ENCODE peak calls at places on chromosomes 2 and 18, in four cellular contexts. X is HepG2, E is GM12878, I is K562. K is an unnamed sample.

GRCh38 chr2:220503446-220503845 is 876.0 kb downstream of the SLC4A3 start:
- DNase-seq in X (no peak), E (no peak), I (no peak), K (no peak)

GRCh38 chr2:127641133-127641532 is 4.8 kb upstream of the GPR17 start:
- DNase-seq in I (no peak), X (no peak), E (no peak), K (no peak)

GRCh38 chr2:95043300-95043786 is 17.8 kb downstream of the MAL start:
- DNase-seq in E (peak), I (no peak), X (no peak), K (no peak)

GRCh38 chr2:42923632-42924425 is 131.4 kb upstream of the HAAO start:
- DNase-seq in X (no peak), E (no peak), I (no peak), K (no peak)

GRCh38 chr2:14501061-14501460 is 131.5 kb upstream of the LRATD1 start:
- DNase-seq in I (no peak), E (no peak), X (no peak), K (no peak)

GRCh38 chr2:26605969-26606846 is 35.0 kb downstream of the CIB4 start:
- DNase-seq in X (no peak), I (no peak), E (no peak), K (peak)

GRCh38 chr2:239195318-239195871 is 205.4 kb downstream of the HDAC4 start:
- DNase-seq in E (no peak), I (no peak), X (no peak), K (no peak)

GRCh38 chr2:234666911-234667310 is 170.0 kb upstream of the ARL4C start:
- DNase-seq in X (no peak), E (no peak), I (no peak), K (no peak)

GRCh38 chr2:95260028-95261023 is 13.9 kb upstream of the PROM2 start:
- DNase-seq in I (no peak), X (no peak), E (no peak), K (peak)

GRCh38 chr18:60096428-60096827 is 196.6 kb downstream of the PMAIP1 start:
- DNase-seq in X (no peak), E (no peak), I (no peak), K (no peak)

GRCh38 chr2:183269956-183270355 is 145.7 kb downstream of the NUP35 start:
- DNase-seq in I (no peak), X (no peak), E (no peak), K (no peak)

GRCh38 chr18:25560369-25560768 is 208.4 kb upstream of the ZNF521 start:
- DNase-seq in X (no peak), I (no peak), E (no peak), K (no peak)

GRCh38 chr2:130769343-130769907 is 14.1 kb downstream of the AMER3 start:
- DNase-seq in E (no peak), I (no peak), X (no peak), K (no peak)

GRCh38 chr2:127953849-127954248 is 68.1 kb upstream of the AMMECR1L start:
- DNase-seq in X (no peak), E (no peak), I (no peak), K (no peak)

GRCh38 chr2:142188562-142188961 is 57.7 kb upstream of the LRP1B start:
- DNase-seq in X (no peak), I (no peak), E (no peak), K (no peak)

GRCh38 chr2:241653210-241653750 is 15.8 kb downstream of the ATG4B start:
- DNase-seq in I (no peak), X (peak), E (no peak), K (no peak)

GRCh38 chr2:176407711-176408110 is 138.5 kb downstream of the MTX2 start:
- DNase-seq in E (no peak), X (no peak), I (no peak), K (no peak)

GRCh38 chr2:215425021-215425782 is 10.7 kb downstream of the FN1 start:
- DNase-seq in E (no peak), X (no peak), I (no peak), K (no peak)

GRCh38 chr2:47058061-47058931 is 96.8 kb downstream of the STPG4 start:
- DNase-seq in I (no peak), X (no peak), E (no peak), K (no peak)

GRCh38 chr18:24054130-24054529 is 39.6 kb downstream of the TTC39C start:
- DNase-seq in X (no peak), I (no peak), E (no peak), K (no peak)

GRCh38 chr2:149129433-149129832 is 90.9 kb downstream of the LYPD6B start:
- DNase-seq in X (no peak), E (no peak), I (no peak), K (no peak)

GRCh38 chr2:68152651-68153347 is 4.9 kb upstream of the PNO1 start:
- DNase-seq in E (no peak), I (no peak), X (no peak), K (no peak)

GRCh38 chr18:48786621-48787522 is 163.9 kb downstream of the SMAD7 start:
- DNase-seq in E (no peak), X (no peak), I (no peak), K (no peak)

GRCh38 chr2:121999273-121999672 is 243.8 kb downstream of the TSN start:
- DNase-seq in X (no peak), E (no peak), I (no peak), K (peak)

GRCh38 chr2:68426885-68427579 is 40.1 kb downstream of the FBXO48 start:
- DNase-seq in I (no peak), E (no peak), X (no peak), K (no peak)

GRCh38 chr2:193783681-193784080 is 1588.9 kb upstream of the TMEFF2 start:
- DNase-seq in X (no peak), I (no peak), E (no peak), K (no peak)

GRCh38 chr2:79887747-79888374 is 375.0 kb downstream of the CTNNA2 start:
- DNase-seq in E (peak), I (peak), X (peak), K (peak)

GRCh38 chr2:74919827-74920226 is 38.6 kb upstream of the POLE4 start:
- DNase-seq in X (peak), I (peak), E (no peak), K (peak)

GRCh38 chr2:239271471-239272255 is 129.2 kb downstream of the HDAC4 start:
- DNase-seq in E (no peak), I (no peak), X (no peak), K (no peak)

GRCh38 chr18:58887613-58887963 is 22.9 kb downstream of the ZNF532 start:
- DNase-seq in X (no peak), I (no peak), E (peak), K (no peak)

GRCh38 chr18:54712315-54712714 is 116.0 kb upstream of the RAB27B start:
- DNase-seq in I (no peak), E (no peak), X (no peak), K (no peak)

GRCh38 chr2:104919127-104919526 is 65.2 kb downstream of the POU3F3 start:
- DNase-seq in X (peak), I (no peak), E (no peak), K (no peak)

GRCh38 chr2:67400560-67401464 is 3.7 kb downstream of the ETAA1 start:
- DNase-seq in I (no peak), X (peak), E (no peak), K (no peak)

GRCh38 chr2:20488782-20489181 is 41.9 kb downstream of the RHOB start:
- DNase-seq in I (no peak), E (no peak), X (no peak), K (no peak)

GRCh38 chr18:68181956-68182355 is 533.0 kb downstream of the TMX3 start:
- DNase-seq in I (no peak), E (no peak), X (no peak), K (no peak)

GRCh38 chr2:44970846-44971450 is 29.4 kb downstream of the SIX3 start:
- DNase-seq in X (no peak), E (no peak), I (no peak), K (no peak)

GRCh38 chr2:107529146-107529545 is 297.5 kb upstream of the RGPD4 start:
- DNase-seq in I (no peak), E (no peak), X (no peak), K (peak)

GRCh38 chr2:184835081-184835728 is 236.9 kb downstream of the ZNF804A start:
- DNase-seq in I (no peak), E (no peak), X (peak), K (peak)

DNA sequence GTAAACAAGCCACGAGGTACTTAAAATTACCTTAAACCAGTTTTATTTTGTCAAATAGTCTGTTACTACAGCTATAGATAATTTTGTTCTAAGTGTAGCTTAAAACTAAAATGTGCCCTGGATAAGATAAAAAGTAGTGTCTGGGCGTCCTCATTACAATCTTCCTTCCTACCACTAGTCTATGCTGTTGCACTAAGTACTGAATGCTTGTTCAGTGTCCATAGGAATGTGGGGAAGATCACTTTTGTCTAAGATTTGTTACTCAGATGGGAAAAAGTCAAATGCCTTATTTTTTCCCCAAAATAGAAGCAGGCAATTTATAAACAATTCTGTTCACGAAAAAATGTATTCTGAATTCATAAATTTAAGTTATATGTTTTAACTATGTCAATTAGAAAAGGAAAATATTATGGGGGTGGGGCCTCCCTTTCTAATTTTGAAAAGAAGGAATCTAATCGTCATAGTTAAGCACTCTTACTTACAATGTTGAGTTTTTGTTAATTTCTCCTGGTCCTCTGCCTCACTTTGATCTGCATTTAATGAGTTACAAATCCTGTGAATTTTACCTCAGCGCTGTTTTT is 140.4 kb upstream of the VRK2 start:
- DNase-seq in E (no peak), I (peak), X (peak), K (peak)
- TF ChIP-seq TAF1 in E (no peak), I (no peak), X (no peak), K (no peak)

GRCh38 chr2:168515502-168515901 is 59.4 kb downstream of the CERS6 start:
- DNase-seq in I (no peak), X (no peak), E (no peak), K (no peak)
- TF ChIP-seq RFX5 in I (no peak), X (no peak), E (no peak), K (no peak)

GRCh38 chr2:98128556-98129109 is 41.7 kb downstream of the VWA3B start:
- DNase-seq in E (no peak), I (no peak), X (no peak), K (no peak)

GRCh38 chr2:98134601-98135000 is 47.6 kb downstream of the VWA3B start:
- DNase-seq in I (no peak), X (no peak), E (no peak), K (no peak)

DNA sequence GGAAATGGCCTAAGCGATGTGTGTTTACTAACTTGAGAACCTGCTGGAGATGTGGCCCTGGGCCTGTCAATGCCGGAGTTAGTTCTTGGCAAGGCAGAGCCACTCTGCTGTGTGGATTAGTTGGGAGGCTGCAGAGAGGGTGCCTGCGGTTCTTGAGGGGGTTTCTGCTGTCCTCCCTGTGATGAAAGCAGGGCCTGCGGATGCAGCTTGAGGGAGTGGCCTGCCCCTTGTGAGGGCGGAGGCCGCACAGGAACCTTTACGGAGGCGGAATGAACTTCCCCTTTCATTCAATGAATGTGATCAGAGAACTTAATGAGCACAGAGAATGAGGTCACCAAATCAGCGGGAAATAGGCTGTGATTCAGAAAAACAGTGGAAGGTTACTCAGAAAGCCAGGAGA is 47.2 kb downstream of the VWA3B start:
- DNase-seq in I (no peak), X (no peak), E (peak), K (no peak)
- TF ChIP-seq NFIC in I (no peak), X (no peak), E (no peak), K (no peak)

GRCh38 chr2:55152475-55153422 is 79.3 kb downstream of the CLHC1 start:
- DNase-seq in E (no peak), X (no peak), I (no peak), K (no peak)

GRCh38 chr2:55151721-55152433 is 80.2 kb downstream of the CLHC1 start:
- DNase-seq in E (no peak), X (no peak), I (no peak), K (no peak)

GRCh38 chr2:55154525-55155030 is 77.5 kb downstream of the CLHC1 start:
- DNase-seq in I (no peak), X (no peak), E (no peak), K (no peak)

GRCh38 chr2:55155206-55155605 is 76.9 kb downstream of the CLHC1 start:
- DNase-seq in E (no peak), X (no peak), I (no peak), K (no peak)

DNA sequence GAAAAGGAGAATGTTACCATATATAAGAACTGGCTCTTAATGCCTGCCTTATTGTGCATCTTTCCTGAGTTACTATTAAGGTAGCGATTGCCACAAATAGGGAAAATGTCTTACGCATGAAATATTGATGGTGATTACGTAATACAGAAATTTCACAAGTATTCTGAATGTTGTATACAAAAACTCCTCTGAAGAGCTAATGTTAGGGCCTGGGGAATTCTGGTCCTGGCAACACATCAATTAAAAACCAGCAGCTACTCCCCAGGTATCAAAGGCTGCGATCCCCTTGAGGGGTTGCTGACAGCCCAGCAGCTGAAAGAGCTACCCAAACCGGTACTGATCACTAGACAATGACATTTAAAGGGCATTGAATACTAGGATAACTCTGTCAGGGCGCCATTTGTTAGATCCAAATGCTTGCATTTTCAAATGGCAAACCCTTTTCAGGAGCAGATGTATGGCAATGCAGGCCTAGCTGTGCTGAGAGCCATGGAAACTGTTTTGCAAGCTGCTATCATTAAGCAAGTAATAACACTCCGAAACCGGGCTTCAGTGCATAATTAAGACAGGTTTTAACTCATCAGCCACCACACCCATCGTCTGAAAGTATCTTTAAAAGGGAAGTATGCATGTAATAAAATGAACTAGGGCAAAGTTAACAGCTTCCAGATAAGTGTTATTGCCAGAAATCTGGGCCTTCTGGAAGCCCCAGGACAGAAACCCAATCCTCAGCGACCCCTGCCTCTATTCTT is 78.4 kb downstream of the CLHC1 start:
- DNase-seq in X (no peak), E (no peak), I (no peak), K (no peak)
- TF ChIP-seq TAF1 in X (no peak), E (no peak), I (no peak), K (no peak)

GRCh38 chr18:35490894-35491688 is 6.7 kb downstream of the INO80C start:
- DNase-seq in I (no peak), E (no peak), X (no peak), K (no peak)

GRCh38 chr18:35489913-35490490 is 7.8 kb downstream of the INO80C start:
- DNase-seq in E (no peak), I (no peak), X (no peak), K (peak)

GRCh38 chr18:35495821-35496368 is 1.9 kb downstream of the INO80C start:
- DNase-seq in X (no peak), E (no peak), I (no peak), K (no peak)

GRCh38 chr18:35494281-35494825 is 3.4 kb downstream of the INO80C start:
- DNase-seq in E (no peak), I (no peak), X (no peak), K (no peak)

GRCh38 chr18:35491689-35492077 is 6.1 kb downstream of the INO80C start:
- DNase-seq in E (no peak), I (no peak), X (no peak), K (no peak)
- TF ChIP-seq RFX5 in E (no peak), I (no peak), X (no peak), K (no peak)

GRCh38 chr18:35028556-35028955 is 12.7 kb upstream of the MAPRE2 start:
- DNase-seq in X (no peak), I (no peak), E (no peak), K (no peak)
- TF ChIP-seq NFIC in X (no peak), I (no peak), E (no peak), K (no peak)